ENCODE peak calls at places on chromosomes 2 and 18, in nine cellular contexts. One of them, this sample, is unnamed.

GRCh38 chr2:5190023-5190422 is 502.2 kb upstream of the SOX11 start:
- DNase-seq in HCT116: no peak
- DNase-seq in endothelial cell of umbilical vein: peak
- DNase-seq in A549: no peak
- DNase-seq in K562: no peak
- DNase-seq in H1: no peak
- DNase-seq in GM12878: no peak
- DNase-seq in SK-N-SH: no peak
- DNase-seq in HepG2: no peak
- DNase-seq in this sample: no peak

GRCh38 chr2:32061973-32062861 is 1.1 kb upstream of the SPAST start:
- DNase-seq in HCT116: no peak
- DNase-seq in endothelial cell of umbilical vein: peak
- DNase-seq in A549: no peak
- DNase-seq in K562: peak
- DNase-seq in H1: no peak
- DNase-seq in GM12878: no peak
- DNase-seq in SK-N-SH: peak
- DNase-seq in HepG2: peak
- DNase-seq in this sample: peak

GRCh38 chr2:224650815-224651439 is 65.2 kb downstream of the CCDC195 start:
- DNase-seq in HCT116: peak
- DNase-seq in endothelial cell of umbilical vein: peak
- DNase-seq in A549: peak
- DNase-seq in K562: peak
- DNase-seq in H1: no peak
- DNase-seq in GM12878: no peak
- DNase-seq in SK-N-SH: peak
- DNase-seq in HepG2: peak
- DNase-seq in this sample: peak

GRCh38 chr18:26356045-26356785 is 130.0 kb downstream of the TAF4B start:
- DNase-seq in HCT116: no peak
- DNase-seq in endothelial cell of umbilical vein: no peak
- DNase-seq in A549: no peak
- DNase-seq in K562: no peak
- DNase-seq in H1: no peak
- DNase-seq in GM12878: peak
- DNase-seq in SK-N-SH: no peak
- DNase-seq in HepG2: no peak
- DNase-seq in this sample: no peak

GRCh38 chr2:167134381-167135072 is 246.2 kb downstream of the XIRP2 start:
- DNase-seq in HCT116: no peak
- DNase-seq in endothelial cell of umbilical vein: peak
- DNase-seq in A549: peak
- DNase-seq in K562: no peak
- DNase-seq in H1: no peak
- DNase-seq in GM12878: no peak
- DNase-seq in SK-N-SH: no peak
- DNase-seq in HepG2: peak
- DNase-seq in this sample: no peak

GRCh38 chr2:32502941-32503340 is 124.9 kb upstream of the TTC27 start:
- DNase-seq in HCT116: no peak
- DNase-seq in endothelial cell of umbilical vein: no peak
- DNase-seq in A549: no peak
- DNase-seq in K562: no peak
- DNase-seq in H1: no peak
- DNase-seq in GM12878: no peak
- DNase-seq in SK-N-SH: no peak
- DNase-seq in HepG2: no peak
- DNase-seq in this sample: no peak

GRCh38 chr2:71530246-71530986 is 77.1 kb downstream of the DYSF start:
- DNase-seq in HCT116: peak
- DNase-seq in endothelial cell of umbilical vein: peak
- DNase-seq in A549: peak
- DNase-seq in K562: peak
- DNase-seq in H1: peak
- DNase-seq in GM12878: no peak
- DNase-seq in SK-N-SH: peak
- DNase-seq in HepG2: peak
- DNase-seq in this sample: peak

GRCh38 chr2:100819365-100820345 is at the start of gene NPAS2:
- DNase-seq in HCT116: no peak
- DNase-seq in endothelial cell of umbilical vein: peak
- DNase-seq in A549: peak
- DNase-seq in K562: peak
- DNase-seq in H1: no peak
- DNase-seq in GM12878: no peak
- DNase-seq in SK-N-SH: peak
- DNase-seq in HepG2: peak
- DNase-seq in this sample: peak

GRCh38 chr2:240567137-240567871 is 980 bp upstream of the RNPEPL1 start:
- DNase-seq in HCT116: no peak
- DNase-seq in endothelial cell of umbilical vein: peak
- DNase-seq in A549: no peak
- DNase-seq in K562: no peak
- DNase-seq in H1: no peak
- DNase-seq in GM12878: no peak
- DNase-seq in SK-N-SH: peak
- DNase-seq in HepG2: no peak
- DNase-seq in this sample: peak

GRCh38 chr18:13688191-13689136 is 37.9 kb downstream of the FAM210A start:
- DNase-seq in HCT116: no peak
- DNase-seq in endothelial cell of umbilical vein: peak
- DNase-seq in A549: no peak
- DNase-seq in K562: no peak
- DNase-seq in H1: no peak
- DNase-seq in GM12878: no peak
- DNase-seq in SK-N-SH: no peak
- DNase-seq in HepG2: no peak
- DNase-seq in this sample: no peak

GRCh38 chr2:26758790-26759321 is 5.2 kb upstream of the SLC35F6 start:
- DNase-seq in HCT116: no peak
- DNase-seq in endothelial cell of umbilical vein: no peak
- DNase-seq in A549: no peak
- DNase-seq in K562: no peak
- DNase-seq in H1: no peak
- DNase-seq in GM12878: no peak
- DNase-seq in SK-N-SH: no peak
- DNase-seq in HepG2: no peak
- DNase-seq in this sample: no peak

GRCh38 chr2:27870724-27871123 is 19.5 kb downstream of the RBKS start:
- DNase-seq in HCT116: no peak
- DNase-seq in endothelial cell of umbilical vein: no peak
- DNase-seq in A549: no peak
- DNase-seq in K562: no peak
- DNase-seq in H1: no peak
- DNase-seq in GM12878: no peak
- DNase-seq in SK-N-SH: no peak
- DNase-seq in HepG2: no peak
- DNase-seq in this sample: no peak

GRCh38 chr2:206383669-206384068 is 59.7 kb upstream of the ADAM23 start:
- DNase-seq in HCT116: no peak
- DNase-seq in endothelial cell of umbilical vein: no peak
- DNase-seq in A549: no peak
- DNase-seq in K562: no peak
- DNase-seq in H1: no peak
- DNase-seq in GM12878: no peak
- DNase-seq in SK-N-SH: no peak
- DNase-seq in HepG2: no peak
- DNase-seq in this sample: no peak

GRCh38 chr2:206379321-206379720 is 64.0 kb upstream of the ADAM23 start:
- DNase-seq in HCT116: no peak
- DNase-seq in endothelial cell of umbilical vein: no peak
- DNase-seq in A549: no peak
- DNase-seq in K562: no peak
- DNase-seq in H1: no peak
- DNase-seq in GM12878: no peak
- DNase-seq in SK-N-SH: no peak
- DNase-seq in HepG2: no peak
- DNase-seq in this sample: no peak

GRCh38 chr2:206375956-206376355 is 67.4 kb upstream of the ADAM23 start:
- DNase-seq in HCT116: no peak
- DNase-seq in endothelial cell of umbilical vein: no peak
- DNase-seq in A549: no peak
- DNase-seq in K562: no peak
- DNase-seq in H1: no peak
- DNase-seq in GM12878: no peak
- DNase-seq in SK-N-SH: no peak
- DNase-seq in HepG2: no peak
- DNase-seq in this sample: no peak

GRCh38 chr2:206381881-206382280 is 61.5 kb upstream of the ADAM23 start:
- DNase-seq in HCT116: no peak
- DNase-seq in endothelial cell of umbilical vein: no peak
- DNase-seq in A549: no peak
- DNase-seq in K562: no peak
- DNase-seq in H1: no peak
- DNase-seq in GM12878: no peak
- DNase-seq in SK-N-SH: no peak
- DNase-seq in HepG2: no peak
- DNase-seq in this sample: no peak

GRCh38 chr2:206378835-206379234 is 64.5 kb upstream of the ADAM23 start:
- DNase-seq in HCT116: no peak
- DNase-seq in endothelial cell of umbilical vein: no peak
- DNase-seq in A549: no peak
- DNase-seq in K562: no peak
- DNase-seq in H1: no peak
- DNase-seq in GM12878: no peak
- DNase-seq in SK-N-SH: no peak
- DNase-seq in HepG2: no peak
- DNase-seq in this sample: no peak
- TF ChIP-seq CTCF in HCT116: no peak
- TF ChIP-seq CTCF in endothelial cell of umbilical vein: no peak
- TF ChIP-seq CTCF in A549: no peak
- TF ChIP-seq CTCF in K562: no peak
- TF ChIP-seq CTCF in H1: no peak
- TF ChIP-seq CTCF in GM12878: no peak
- TF ChIP-seq CTCF in SK-N-SH: no peak
- TF ChIP-seq CTCF in HepG2: no peak
- TF ChIP-seq CTCF in this sample: no peak

GRCh38 chr2:174634130-174635014 is 36.8 kb upstream of the WIPF1 start:
- DNase-seq in HCT116: no peak
- DNase-seq in endothelial cell of umbilical vein: peak
- DNase-seq in A549: no peak
- DNase-seq in K562: peak
- DNase-seq in H1: no peak
- DNase-seq in GM12878: peak
- DNase-seq in SK-N-SH: no peak
- DNase-seq in HepG2: no peak
- DNase-seq in this sample: peak
- H3K4me3 ChIP-seq in HCT116: no peak
- H3K4me3 ChIP-seq in endothelial cell of umbilical vein: no peak
- H3K4me3 ChIP-seq in A549: no peak
- H3K4me3 ChIP-seq in K562: no peak
- H3K4me3 ChIP-seq in H1: no peak
- H3K4me3 ChIP-seq in GM12878: peak
- H3K4me3 ChIP-seq in SK-N-SH: no peak
- H3K4me3 ChIP-seq in HepG2: no peak
- H3K4me3 ChIP-seq in this sample: peak

GRCh38 chr2:181984814-181985631 is 630 bp upstream of the PPP1R1C start:
- DNase-seq in HCT116: no peak
- DNase-seq in endothelial cell of umbilical vein: no peak
- DNase-seq in A549: no peak
- DNase-seq in K562: no peak
- DNase-seq in H1: no peak
- DNase-seq in GM12878: no peak
- DNase-seq in SK-N-SH: no peak
- DNase-seq in HepG2: no peak
- DNase-seq in this sample: no peak

GRCh38 chr2:181984060-181984459 is 1.6 kb upstream of the PPP1R1C start:
- DNase-seq in HCT116: no peak
- DNase-seq in endothelial cell of umbilical vein: no peak
- DNase-seq in A549: no peak
- DNase-seq in K562: no peak
- DNase-seq in H1: no peak
- DNase-seq in GM12878: no peak
- DNase-seq in SK-N-SH: no peak
- DNase-seq in HepG2: no peak
- DNase-seq in this sample: no peak

GRCh38 chr2:181989099-181989498 is 3.4 kb downstream of the PPP1R1C start:
- DNase-seq in HCT116: no peak
- DNase-seq in endothelial cell of umbilical vein: no peak
- DNase-seq in A549: no peak
- DNase-seq in K562: no peak
- DNase-seq in H1: no peak
- DNase-seq in GM12878: no peak
- DNase-seq in SK-N-SH: no peak
- DNase-seq in HepG2: no peak
- DNase-seq in this sample: no peak

GRCh38 chr2:181988154-181988924 is 2.7 kb downstream of the PPP1R1C start:
- DNase-seq in HCT116: no peak
- DNase-seq in endothelial cell of umbilical vein: no peak
- DNase-seq in A549: no peak
- DNase-seq in K562: no peak
- DNase-seq in H1: no peak
- DNase-seq in GM12878: no peak
- DNase-seq in SK-N-SH: no peak
- DNase-seq in HepG2: no peak
- DNase-seq in this sample: no peak

GRCh38 chr2:181985632-181986205 is at the start of gene PPP1R1C:
- DNase-seq in HCT116: no peak
- DNase-seq in endothelial cell of umbilical vein: no peak
- DNase-seq in A549: no peak
- DNase-seq in K562: no peak
- DNase-seq in H1: no peak
- DNase-seq in GM12878: no peak
- DNase-seq in SK-N-SH: no peak
- DNase-seq in HepG2: no peak
- DNase-seq in this sample: no peak
- TF ChIP-seq MAX in HCT116: no peak
- TF ChIP-seq MAX in endothelial cell of umbilical vein: no peak
- TF ChIP-seq MAX in A549: no peak
- TF ChIP-seq MAX in K562: no peak
- TF ChIP-seq MAX in H1: no peak
- TF ChIP-seq MAX in GM12878: no peak
- TF ChIP-seq MAX in SK-N-SH: no peak
- TF ChIP-seq MAX in HepG2: no peak
- TF ChIP-seq MAX in this sample: no peak

GRCh38 chr2:69298261-69298660 is 88.8 kb downstream of the GFPT1 start:
- DNase-seq in HCT116: no peak
- DNase-seq in endothelial cell of umbilical vein: peak
- DNase-seq in A549: no peak
- DNase-seq in K562: no peak
- DNase-seq in H1: no peak
- DNase-seq in GM12878: no peak
- DNase-seq in SK-N-SH: no peak
- DNase-seq in HepG2: peak
- DNase-seq in this sample: peak
- TF ChIP-seq CTCF in HCT116: no peak
- TF ChIP-seq CTCF in endothelial cell of umbilical vein: no peak
- TF ChIP-seq CTCF in A549: no peak
- TF ChIP-seq CTCF in K562: no peak
- TF ChIP-seq CTCF in H1: no peak
- TF ChIP-seq CTCF in GM12878: no peak
- TF ChIP-seq CTCF in SK-N-SH: peak
- TF ChIP-seq CTCF in HepG2: no peak
- TF ChIP-seq CTCF in this sample: no peak

This sample was measured in NB4.